ENCODE peak calls at places on chromosomes 16 and 17, in eight cellular contexts. One of them, this sample, is unnamed.
A peak's percentile ranks its signal among the peaks of the same experiment; 100 is the strongest.

GRCh38 chr16:77807-78443 is at the start of gene MPG:
- DNase-seq in naive thymus-derived CD4-positive, alpha-beta T cell: peak; percentile 94
- DNase-seq in aorta: peak; percentile 92
- DNase-seq in osteoblast: peak; percentile 100
- DNase-seq in testis: peak; percentile 83
- DNase-seq in A549: peak; percentile 98
- DNase-seq in GM23338: peak; percentile 77
- DNase-seq in HCT116: no peak
- DNase-seq in this sample: peak; percentile 87

GRCh38 chr17:16463341-16464000 is 28.5 kb downstream of the LRRC75A start:
- DNase-seq in testis: peak; percentile 83
- DNase-seq in HCT116: no peak
- DNase-seq in aorta: peak; percentile 67
- DNase-seq in naive thymus-derived CD4-positive, alpha-beta T cell: no peak
- DNase-seq in osteoblast: peak; percentile 90
- DNase-seq in GM23338: peak; percentile 66
- DNase-seq in A549: no peak
- DNase-seq in this sample: peak; percentile 73

GRCh38 chr17:40582328-40582901 is 17.1 kb upstream of the CCR7 start:
- DNase-seq in osteoblast: no peak
- DNase-seq in aorta: peak; percentile 66
- DNase-seq in A549: no peak
- DNase-seq in testis: no peak
- DNase-seq in HCT116: no peak
- DNase-seq in GM23338: peak; percentile 18
- DNase-seq in naive thymus-derived CD4-positive, alpha-beta T cell: no peak
- DNase-seq in this sample: no peak

GRCh38 chr17:38434178-38434665 is 6.0 kb downstream of the ARHGAP23 start:
- DNase-seq in HCT116: no peak
- DNase-seq in testis: no peak
- DNase-seq in osteoblast: no peak
- DNase-seq in A549: no peak
- DNase-seq in GM23338: no peak
- DNase-seq in naive thymus-derived CD4-positive, alpha-beta T cell: no peak
- DNase-seq in aorta: no peak
- DNase-seq in this sample: no peak

GRCh38 chr16:57485091-57485915 is 990 bp downstream of the DOK4 start:
- DNase-seq in osteoblast: peak; percentile 90
- DNase-seq in A549: no peak
- DNase-seq in aorta: peak; percentile 58
- DNase-seq in testis: no peak
- DNase-seq in HCT116: no peak
- DNase-seq in GM23338: no peak
- DNase-seq in naive thymus-derived CD4-positive, alpha-beta T cell: no peak
- DNase-seq in this sample: no peak

GRCh38 chr16:81542609-81543570 is 98.3 kb downstream of the CMIP start:
- DNase-seq in HCT116: no peak
- DNase-seq in GM23338: no peak
- DNase-seq in testis: no peak
- DNase-seq in aorta: peak; percentile 44
- DNase-seq in A549: no peak
- DNase-seq in osteoblast: no peak
- DNase-seq in naive thymus-derived CD4-positive, alpha-beta T cell: no peak
- DNase-seq in this sample: no peak

GRCh38 chr17:4215882-4216411 is 47.8 kb downstream of the ANKFY1 start:
- DNase-seq in A549: no peak
- DNase-seq in aorta: no peak
- DNase-seq in HCT116: no peak
- DNase-seq in testis: no peak
- DNase-seq in osteoblast: no peak
- DNase-seq in naive thymus-derived CD4-positive, alpha-beta T cell: no peak
- DNase-seq in GM23338: no peak
- DNase-seq in this sample: no peak

GRCh38 chr16:66946974-66947301 is 11.6 kb downstream of the CES2 start:
- DNase-seq in GM23338: no peak
- DNase-seq in osteoblast: no peak
- DNase-seq in A549: no peak
- DNase-seq in aorta: no peak
- DNase-seq in HCT116: no peak
- DNase-seq in testis: no peak
- DNase-seq in naive thymus-derived CD4-positive, alpha-beta T cell: no peak
- DNase-seq in this sample: no peak

GRCh38 chr17:61289408-61290385 is 109.9 kb upstream of the TBX2 start:
- DNase-seq in osteoblast: no peak
- DNase-seq in HCT116: no peak
- DNase-seq in aorta: no peak
- DNase-seq in naive thymus-derived CD4-positive, alpha-beta T cell: no peak
- DNase-seq in testis: no peak
- DNase-seq in A549: no peak
- DNase-seq in GM23338: no peak
- DNase-seq in this sample: no peak

GRCh38 chr16:69097425-69097824 is 8.0 kb upstream of the HAS3 start:
- DNase-seq in HCT116: no peak
- DNase-seq in osteoblast: no peak
- DNase-seq in GM23338: no peak
- DNase-seq in aorta: no peak
- DNase-seq in testis: no peak
- DNase-seq in A549: no peak
- DNase-seq in naive thymus-derived CD4-positive, alpha-beta T cell: no peak
- DNase-seq in this sample: no peak

GRCh38 chr16:3751878-3752277 is 34.6 kb upstream of the TRAP1 start:
- DNase-seq in GM23338: no peak
- DNase-seq in HCT116: no peak
- DNase-seq in A549: no peak
- DNase-seq in aorta: no peak
- DNase-seq in osteoblast: no peak
- DNase-seq in naive thymus-derived CD4-positive, alpha-beta T cell: no peak
- DNase-seq in testis: no peak
- DNase-seq in this sample: no peak

GRCh38 chr16:83901101-83901500 is 2.2 kb downstream of the MLYCD start:
- DNase-seq in testis: no peak
- DNase-seq in osteoblast: peak; percentile 85
- DNase-seq in naive thymus-derived CD4-positive, alpha-beta T cell: no peak
- DNase-seq in HCT116: no peak
- DNase-seq in aorta: no peak
- DNase-seq in A549: no peak
- DNase-seq in GM23338: no peak
- DNase-seq in this sample: no peak

GRCh38 chr17:83189673-83190385 is 110.4 kb downstream of the METRNL start:
- DNase-seq in osteoblast: peak; percentile 95
- DNase-seq in aorta: peak; percentile 54
- DNase-seq in GM23338: no peak
- DNase-seq in testis: peak; percentile 56
- DNase-seq in naive thymus-derived CD4-positive, alpha-beta T cell: peak; percentile 7
- DNase-seq in HCT116: no peak
- DNase-seq in A549: no peak
- DNase-seq in this sample: no peak

GRCh38 chr17:82170412-82170961 is 42.2 kb downstream of the CCDC57 start:
- DNase-seq in HCT116: no peak
- DNase-seq in testis: no peak
- DNase-seq in GM23338: no peak
- DNase-seq in naive thymus-derived CD4-positive, alpha-beta T cell: no peak
- DNase-seq in osteoblast: peak; percentile 75
- DNase-seq in A549: no peak
- DNase-seq in aorta: peak; percentile 88
- DNase-seq in this sample: no peak

DNA sequence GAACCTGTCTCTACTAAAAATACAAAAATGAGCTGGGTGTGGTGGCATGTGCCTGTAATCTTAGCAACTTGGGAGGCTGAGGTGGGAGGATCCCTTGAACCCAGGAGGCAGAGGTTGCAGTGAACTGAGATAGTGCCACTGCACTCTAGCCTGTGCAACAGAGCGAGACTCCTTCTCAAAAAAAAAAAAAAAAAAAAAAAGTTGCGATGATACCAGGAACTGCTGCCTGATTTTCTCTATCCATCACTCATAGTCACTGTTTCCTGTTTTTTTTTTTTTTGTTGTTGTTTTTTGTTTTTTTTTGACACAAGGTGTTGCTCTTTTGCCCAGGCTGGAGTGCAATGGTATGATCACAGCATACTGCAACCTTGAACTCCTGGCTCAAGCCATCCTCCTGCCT is 59.2 kb downstream of the ABCC1 start:
- DNase-seq in HCT116: no peak
- DNase-seq in osteoblast: no peak
- DNase-seq in A549: no peak
- DNase-seq in testis: no peak
- DNase-seq in GM23338: no peak
- DNase-seq in aorta: no peak
- DNase-seq in naive thymus-derived CD4-positive, alpha-beta T cell: no peak
- DNase-seq in this sample: no peak
- H3K4me1 ChIP-seq in HCT116: peaks cover 7% of the 10 kb centered on the region
- H3K4me1 ChIP-seq in osteoblast: peaks cover 27% of the 10 kb centered on the region
- H3K4me1 ChIP-seq in A549: peaks cover 65% of the 10 kb centered on the region
- H3K4me1 ChIP-seq in testis: no peaks in the 10 kb centered on the region
- H3K4me1 ChIP-seq in GM23338: no peaks in the 10 kb centered on the region
- H3K4me1 ChIP-seq in aorta: no peaks in the 10 kb centered on the region
- H3K4me1 ChIP-seq in naive thymus-derived CD4-positive, alpha-beta T cell: peaks cover 2% of the 10 kb centered on the region
- H3K4me1 ChIP-seq in this sample: no peaks in the 10 kb centered on the region

GRCh38 chr17:80253631-80254395 is 6.8 kb upstream of the RNF213 start:
- DNase-seq in GM23338: no peak
- DNase-seq in HCT116: no peak
- DNase-seq in A549: no peak
- DNase-seq in testis: no peak
- DNase-seq in naive thymus-derived CD4-positive, alpha-beta T cell: no peak
- DNase-seq in osteoblast: peak; percentile 55
- DNase-seq in aorta: no peak
- DNase-seq in this sample: no peak
- H3K27ac ChIP-seq in GM23338: peak overlapping the region; percentile 63
- H3K27ac ChIP-seq in HCT116: peak overlapping the region; percentile 89
- H3K27ac ChIP-seq in A549: peak overlapping the region; percentile 99
- H3K27ac ChIP-seq in testis: no peak overlapping the region
- H3K27ac ChIP-seq in naive thymus-derived CD4-positive, alpha-beta T cell: no peak overlapping the region
- H3K27ac ChIP-seq in osteoblast: peak overlapping the region; percentile 84
- H3K27ac ChIP-seq in aorta: peak overlapping the region; percentile 94
- H3K27ac ChIP-seq in this sample: no peak overlapping the region

GRCh38 chr17:41624208-41625101 is at the start of gene KRT17:
- DNase-seq in testis: no peak
- DNase-seq in aorta: peak; percentile 38
- DNase-seq in osteoblast: no peak
- DNase-seq in GM23338: peak; percentile 55
- DNase-seq in naive thymus-derived CD4-positive, alpha-beta T cell: no peak
- DNase-seq in A549: no peak
- DNase-seq in HCT116: no peak
- DNase-seq in this sample: no peak

GRCh38 chr17:41629316-41629715 is 4.9 kb upstream of the KRT17 start:
- DNase-seq in aorta: peak; percentile 12
- DNase-seq in testis: no peak
- DNase-seq in A549: no peak
- DNase-seq in osteoblast: peak; percentile 26
- DNase-seq in GM23338: no peak
- DNase-seq in naive thymus-derived CD4-positive, alpha-beta T cell: no peak
- DNase-seq in HCT116: no peak
- DNase-seq in this sample: no peak

GRCh38 chr17:41621916-41622315 is 2.5 kb downstream of the KRT17 start:
- DNase-seq in naive thymus-derived CD4-positive, alpha-beta T cell: no peak
- DNase-seq in GM23338: no peak
- DNase-seq in osteoblast: no peak
- DNase-seq in HCT116: no peak
- DNase-seq in aorta: no peak
- DNase-seq in A549: no peak
- DNase-seq in testis: no peak
- DNase-seq in this sample: no peak

GRCh38 chr17:41627316-41628072 is 3.1 kb upstream of the KRT17 start:
- DNase-seq in naive thymus-derived CD4-positive, alpha-beta T cell: no peak
- DNase-seq in HCT116: no peak
- DNase-seq in GM23338: peak; percentile 23
- DNase-seq in testis: no peak
- DNase-seq in A549: no peak
- DNase-seq in osteoblast: peak; percentile 67
- DNase-seq in aorta: peak; percentile 21
- DNase-seq in this sample: no peak

DNA sequence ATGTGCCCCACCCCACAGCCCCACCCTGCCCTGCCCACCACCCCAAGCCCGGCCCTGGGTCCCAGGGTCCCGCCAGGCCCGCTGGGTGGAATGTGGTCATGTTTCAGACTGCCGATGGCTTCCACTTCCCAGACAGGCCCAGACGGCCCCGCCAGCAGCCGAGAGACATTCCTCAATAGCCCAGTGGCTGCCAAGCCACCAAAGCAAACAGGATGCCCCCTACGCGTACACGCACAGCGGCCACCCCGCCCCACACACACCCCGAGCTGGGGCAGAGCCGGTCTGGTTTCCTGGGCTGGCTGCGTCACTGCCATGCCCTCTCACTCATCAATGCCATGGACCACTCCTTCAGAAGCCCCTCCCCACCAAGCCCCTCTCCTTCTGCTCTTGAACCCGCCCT is 1.2 kb upstream of the KRT17 start:
- DNase-seq in A549: no peak
- DNase-seq in GM23338: no peak
- DNase-seq in aorta: peak; percentile 65
- DNase-seq in testis: no peak
- DNase-seq in osteoblast: peak; percentile 97
- DNase-seq in naive thymus-derived CD4-positive, alpha-beta T cell: no peak
- DNase-seq in HCT116: no peak
- DNase-seq in this sample: peak; percentile 42
- H3K4me1 ChIP-seq in A549: peaks cover 9% of the 10 kb centered on the region
- H3K4me1 ChIP-seq in GM23338: peaks cover 6% of the 10 kb centered on the region
- H3K4me1 ChIP-seq in aorta: no peaks in the 10 kb centered on the region
- H3K4me1 ChIP-seq in testis: peaks cover 5% of the 10 kb centered on the region
- H3K4me1 ChIP-seq in osteoblast: peaks cover 15% of the 10 kb centered on the region
- H3K4me1 ChIP-seq in naive thymus-derived CD4-positive, alpha-beta T cell: no peaks in the 10 kb centered on the region
- H3K4me1 ChIP-seq in HCT116: no peaks in the 10 kb centered on the region
- H3K4me1 ChIP-seq in this sample: no peaks in the 10 kb centered on the region

GRCh38 chr16:23128056-23128455 is 21.2 kb downstream of the USP31 start:
- DNase-seq in osteoblast: no peak
- DNase-seq in aorta: no peak
- DNase-seq in naive thymus-derived CD4-positive, alpha-beta T cell: no peak
- DNase-seq in testis: no peak
- DNase-seq in A549: no peak
- DNase-seq in HCT116: no peak
- DNase-seq in GM23338: no peak
- DNase-seq in this sample: no peak

GRCh38 chr16:23122107-23122506 is 27.1 kb downstream of the USP31 start:
- DNase-seq in osteoblast: no peak
- DNase-seq in naive thymus-derived CD4-positive, alpha-beta T cell: no peak
- DNase-seq in A549: no peak
- DNase-seq in GM23338: no peak
- DNase-seq in testis: no peak
- DNase-seq in aorta: no peak
- DNase-seq in HCT116: no peak
- DNase-seq in this sample: no peak

GRCh38 chr16:23121024-23121423 is 28.2 kb downstream of the USP31 start:
- DNase-seq in osteoblast: peak; percentile 65
- DNase-seq in HCT116: no peak
- DNase-seq in naive thymus-derived CD4-positive, alpha-beta T cell: no peak
- DNase-seq in GM23338: no peak
- DNase-seq in testis: no peak
- DNase-seq in A549: no peak
- DNase-seq in aorta: no peak
- DNase-seq in this sample: no peak

GRCh38 chr16:23124315-23124714 is 24.9 kb downstream of the USP31 start:
- DNase-seq in testis: no peak
- DNase-seq in aorta: no peak
- DNase-seq in HCT116: no peak
- DNase-seq in GM23338: no peak
- DNase-seq in naive thymus-derived CD4-positive, alpha-beta T cell: no peak
- DNase-seq in A549: peak; percentile 52
- DNase-seq in osteoblast: no peak
- DNase-seq in this sample: no peak

GRCh38 chr16:23125277-23125676 is 24.0 kb downstream of the USP31 start:
- DNase-seq in osteoblast: no peak
- DNase-seq in GM23338: no peak
- DNase-seq in naive thymus-derived CD4-positive, alpha-beta T cell: no peak
- DNase-seq in HCT116: no peak
- DNase-seq in A549: no peak
- DNase-seq in aorta: no peak
- DNase-seq in testis: no peak
- DNase-seq in this sample: no peak
- H3K27ac ChIP-seq in osteoblast: no peak overlapping the region
- H3K27ac ChIP-seq in GM23338: no peak overlapping the region
- H3K27ac ChIP-seq in naive thymus-derived CD4-positive, alpha-beta T cell: no peak overlapping the region
- H3K27ac ChIP-seq in HCT116: no peak overlapping the region
- H3K27ac ChIP-seq in A549: peak overlapping the region; percentile 58
- H3K27ac ChIP-seq in aorta: no peak overlapping the region
- H3K27ac ChIP-seq in testis: no peak overlapping the region
- H3K27ac ChIP-seq in this sample: no peak overlapping the region